ENCODE peak calls at places on chromosomes 5 and 9, in six cellular contexts. E is aorta, M is hepatic stellate cell, K is endothelial cell of umbilical vein, H is choroid plexus epithelial cell, U is D341Med. I is an unnamed sample.
A peak's percentile ranks its signal among the peaks of the same experiment; 100 is the strongest.

GRCh38 chr9:22976454-22976853 is 529.8 kb downstream of the DMRTA1 start:
- DNase-seq in E (no peak), M (peak; percentile 10), K (peak; percentile 37), H (no peak), U (no peak), I (no peak)

GRCh38 chr5:53479045-53479655 is 1.3 kb upstream of the FST start:
- DNase-seq in E (no peak), M (peak; percentile 35), K (peak; percentile 50), H (peak; percentile 55), U (no peak), I (no peak)

GRCh38 chr9:38380230-38380871 is 12.2 kb upstream of the ALDH1B1 start:
- DNase-seq in E (no peak), M (no peak), K (no peak), H (no peak), U (no peak), I (no peak)

GRCh38 chr5:134837530-134838181 is 8.1 kb upstream of the C5orf24 start:
- DNase-seq in E (no peak), M (no peak), K (peak; percentile 8), H (peak; percentile 48), U (no peak), I (no peak)

GRCh38 chr9:137750563-137750962 is 127.0 kb upstream of the CACNA1B start:
- DNase-seq in E (no peak), M (no peak), K (no peak), H (no peak), U (no peak), I (no peak)

GRCh38 chr5:98308231-98308630 is 465.2 kb upstream of the RGMB start:
- DNase-seq in E (no peak), M (no peak), K (no peak), H (no peak), U (no peak), I (no peak)

GRCh38 chr9:95552241-95552640 is 35.5 kb upstream of the PTCH1 start:
- DNase-seq in E (no peak), M (no peak), K (no peak), H (no peak), U (no peak), I (no peak)

GRCh38 chr9:116087246-116087645 is 66.3 kb upstream of the PAPPA start:
- DNase-seq in E (no peak), M (no peak), K (no peak), H (peak; percentile 96), U (no peak), I (no peak)

GRCh38 chr5:168992687-168993086 is 308.3 kb downstream of the SLIT3 start:
- DNase-seq in E (no peak), M (no peak), K (no peak), H (no peak), U (no peak), I (no peak)

GRCh38 chr5:134003957-134004625 is 684 bp downstream of the VDAC1 start:
- DNase-seq in E (peak; percentile 92), M (peak; percentile 67), K (peak; percentile 55), H (peak; percentile 56), U (peak; percentile 70), I (peak; percentile 64)

GRCh38 chr5:171462928-171463843 is 43.7 kb downstream of the FGF18 start:
- DNase-seq in E (no peak), M (no peak), K (no peak), H (no peak), U (no peak), I (no peak)

GRCh38 chr5:16570121-16570815 is 46.5 kb downstream of the RETREG1 start:
- DNase-seq in E (no peak), M (no peak), K (no peak), H (peak; percentile 80), U (no peak), I (no peak)

GRCh38 chr5:116370149-116370548 is 204.5 kb downstream of the SEMA6A start:
- DNase-seq in E (no peak), M (no peak), K (peak; percentile 24), H (no peak), U (no peak), I (peak; percentile 39)

GRCh38 chr9:116112236-116112635 is 41.4 kb upstream of the PAPPA start:
- DNase-seq in E (no peak), M (no peak), K (peak; percentile 5), H (peak; percentile 73), U (no peak), I (no peak)

GRCh38 chr5:43389679-43390329 is 22.4 kb downstream of the CCL28 start:
- DNase-seq in E (no peak), M (peak; percentile 76), K (peak; percentile 81), H (peak; percentile 97), U (peak; percentile 66), I (peak; percentile 83)

I was measured in dermis blood vessel endothelial cell.